ENCODE peak calls at places on chromosomes 5 and 9, in ten cellular contexts. A, O, C, G, J, M, T, K, Q and Z are unnamed samples.

GRCh38 chr9:79300153-79300552 is 271.6 kb upstream of the TLE4 start:
- DNase-seq in A (no peak), O (no peak), C (no peak), G (no peak), J (no peak), M (no peak), T (no peak), K (no peak), Q (no peak), Z (no peak)

GRCh38 chr9:87405677-87406544 is 91.8 kb upstream of the DAPK1 start:
- DNase-seq in A (peak; percentile 3), O (no peak), C (no peak), G (peak; percentile 84), J (no peak), M (no peak), T (no peak), K (no peak), Q (peak; percentile 53), Z (peak; percentile 90)

GRCh38 chr9:17004500-17004899 is 130.3 kb upstream of the CNTLN start:
- DNase-seq in A (peak; percentile 57), O (no peak), C (no peak), G (no peak), J (no peak), M (no peak), T (no peak), K (no peak), Q (no peak), Z (no peak)

GRCh38 chr5:78353520-78353919 is 6.9 kb upstream of the SCAMP1 start:
- DNase-seq in A (no peak), O (no peak), C (no peak), G (no peak), J (no peak), M (no peak), T (no peak), K (no peak), Q (no peak), Z (no peak)

GRCh38 chr5:39176740-39177628 is 42.4 kb downstream of the FYB1 start:
- DNase-seq in A (no peak), O (no peak), C (peak; percentile 61), G (no peak), J (no peak), M (no peak), T (no peak), K (peak; percentile 77), Q (no peak), Z (no peak)

GRCh38 chr9:135968601-135969000 is 7.4 kb upstream of the UBAC1 start:
- DNase-seq in A (no peak), O (peak; percentile 52), C (no peak), G (no peak), J (no peak), M (peak; percentile 67), T (no peak), K (no peak), Q (no peak), Z (peak; percentile 69)

GRCh38 chr9:112384690-112385089 is 4.8 kb downstream of the HSDL2 start:
- DNase-seq in A (no peak), O (no peak), C (no peak), G (no peak), J (no peak), M (no peak), T (no peak), K (no peak), Q (no peak), Z (no peak)

GRCh38 chr5:59685806-59686205 is 207.7 kb downstream of the PDE4D start:
- DNase-seq in A (peak; percentile 23), O (no peak), C (no peak), G (no peak), J (no peak), M (no peak), T (no peak), K (no peak), Q (no peak), Z (no peak)

GRCh38 chr5:75363111-75363510 is 26.1 kb downstream of the HMGCR start:
- DNase-seq in A (no peak), O (no peak), C (no peak), G (no peak), J (no peak), M (no peak), T (no peak), K (no peak), Q (no peak), Z (no peak)

GRCh38 chr9:6024035-6024554 is 8.7 kb upstream of the RANBP6 start:
- DNase-seq in A (peak; percentile 14), O (no peak), C (peak; percentile 18), G (no peak), J (no peak), M (no peak), T (peak; percentile 48), K (peak; percentile 47), Q (no peak), Z (peak; percentile 16)

GRCh38 chr5:132199116-132199680 is 28.5 kb downstream of the P4HA2 start:
- DNase-seq in A (no peak), O (no peak), C (no peak), G (no peak), J (no peak), M (peak; percentile 50), T (no peak), K (no peak), Q (no peak), Z (no peak)

GRCh38 chr5:119166026-119166425 is 95.1 kb downstream of the DMXL1 start:
- DNase-seq in A (no peak), O (no peak), C (no peak), G (no peak), J (no peak), M (no peak), T (no peak), K (no peak), Q (no peak), Z (no peak)

GRCh38 chr9:127721391-127721821 is 5.5 kb downstream of the TTC16 start:
- DNase-seq in A (no peak), O (peak; percentile 24), C (peak; percentile 14), G (no peak), J (no peak), M (no peak), T (peak; percentile 77), K (no peak), Q (no peak), Z (no peak)

GRCh38 chr5:175107865-175108264 is 336.1 kb downstream of the DRD1 start:
- DNase-seq in A (no peak), O (no peak), C (no peak), G (no peak), J (no peak), M (no peak), T (no peak), K (no peak), Q (no peak), Z (no peak)

GRCh38 chr5:151118898-151119600 is 38.2 kb upstream of the TNIP1 start:
- DNase-seq in A (no peak), O (no peak), C (no peak), G (no peak), J (no peak), M (no peak), T (no peak), K (peak; percentile 22), Q (no peak), Z (no peak)

GRCh38 chr5:142568271-142568995 is 117.5 kb downstream of the FGF1 start:
- DNase-seq in A (peak; percentile 65), O (no peak), C (no peak), G (peak; percentile 23), J (peak; percentile 56), M (peak; percentile 75), T (no peak), K (no peak), Q (no peak), Z (no peak)
- H3K27ac ChIP-seq in A (peak overlapping the region; percentile 64), O (peak overlapping the region; percentile 40), C (no peak overlapping the region), G (peak overlapping the region; percentile 90), J (peak overlapping the region; percentile 16), M (no peak overlapping the region), T (no peak overlapping the region), K (no peak overlapping the region), Q (peak overlapping the region; percentile 47), Z (no peak overlapping the region)

GRCh38 chr9:33161011-33161588 is 6.0 kb downstream of the B4GALT1 start:
- DNase-seq in A (peak; percentile 96), O (peak; percentile 68), C (peak; percentile 52), G (peak; percentile 69), J (peak; percentile 85), M (peak; percentile 92), T (peak; percentile 82), K (peak; percentile 74), Q (peak; percentile 82), Z (peak; percentile 85)

GRCh38 chr9:33159058-33159759 is 7.9 kb downstream of the B4GALT1 start:
- DNase-seq in A (peak; percentile 56), O (peak; percentile 91), C (no peak), G (peak; percentile 76), J (peak; percentile 88), M (peak; percentile 93), T (no peak), K (peak; percentile 74), Q (peak; percentile 79), Z (no peak)

GRCh38 chr9:33157960-33158359 is 9.2 kb downstream of the B4GALT1 start:
- DNase-seq in A (peak; percentile 32), O (no peak), C (no peak), G (no peak), J (no peak), M (no peak), T (no peak), K (no peak), Q (no peak), Z (no peak)

GRCh38 chr9:33158555-33159057 is 8.5 kb downstream of the B4GALT1 start:
- DNase-seq in A (no peak), O (no peak), C (no peak), G (no peak), J (no peak), M (no peak), T (no peak), K (no peak), Q (no peak), Z (no peak)

GRCh38 chr9:33159760-33160127 is 7.4 kb downstream of the B4GALT1 start:
- DNase-seq in A (peak; percentile 88), O (peak; percentile 82), C (peak; percentile 56), G (peak; percentile 61), J (peak; percentile 85), M (peak; percentile 85), T (no peak), K (peak; percentile 81), Q (peak; percentile 69), Z (peak; percentile 50)
- H3K4me3 ChIP-seq in A (peak overlapping the region; percentile 98), O (no peak overlapping the region), C (peak overlapping the region; percentile 10), G (no peak overlapping the region), J (no peak overlapping the region), M (no peak overlapping the region), T (peak overlapping the region; percentile 32), K (peak overlapping the region; percentile 16), Q (peak overlapping the region; percentile 21), Z (no peak overlapping the region)

GRCh38 chr5:71932649-71933338 is 174.5 kb upstream of the MAP1B start:
- DNase-seq in A (peak; percentile 81), O (peak; percentile 82), C (no peak), G (peak; percentile 83), J (peak; percentile 93), M (peak; percentile 78), T (peak; percentile 81), K (no peak), Q (no peak), Z (peak; percentile 24)
- H3K27ac ChIP-seq in A (peak overlapping the region; percentile 82), O (peak overlapping the region; percentile 63), C (no peak overlapping the region), G (peak overlapping the region; percentile 85), J (peak overlapping the region; percentile 91), M (no peak overlapping the region), T (peak overlapping the region; percentile 89), K (no peak overlapping the region), Q (no peak overlapping the region), Z (no peak overlapping the region)

DNA sequence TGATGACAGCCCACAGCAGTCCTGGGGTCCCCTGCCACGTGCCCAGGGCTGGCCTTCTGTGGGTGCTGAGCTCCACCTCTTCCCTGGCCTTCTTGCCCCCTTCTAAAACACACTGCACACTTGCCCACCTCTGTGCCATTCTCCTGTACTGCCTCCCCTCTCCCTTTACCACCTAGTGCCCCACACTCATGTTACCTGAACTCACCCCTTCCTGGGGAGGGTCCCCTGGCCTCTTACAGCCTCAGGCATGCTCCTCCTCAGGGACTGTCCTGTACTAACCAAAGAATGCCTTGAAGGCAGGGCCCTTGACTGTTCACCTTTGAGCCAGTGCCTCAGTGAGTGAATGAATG is 60.3 kb downstream of the FGF18 start:
- DNase-seq in A (no peak), O (no peak), C (no peak), G (no peak), J (no peak), M (no peak), T (no peak), K (no peak), Q (no peak), Z (no peak)
- H3K4me3 ChIP-seq in A (no peak overlapping the region), O (no peak overlapping the region), C (no peak overlapping the region), G (no peak overlapping the region), J (no peak overlapping the region), M (no peak overlapping the region), T (no peak overlapping the region), K (no peak overlapping the region), Q (no peak overlapping the region), Z (no peak overlapping the region)